ENCODE peak calls at places on chromosomes 1 and 21, in four cellular contexts. J, D, H and T are unnamed samples.
A peak's percentile ranks its signal among the peaks of the same experiment; 100 is the strongest.

GRCh38 chr1:245609354-245609753 is 454.6 kb downstream of the KIF26B start:
- DNase-seq in J (no peak), D (no peak), H (no peak), T (no peak)

GRCh38 chr1:205504311-205505075 is at the start of gene CDK18:
- DNase-seq in J (peak; percentile 44), D (peak; percentile 92), H (no peak), T (peak; percentile 87)

GRCh38 chr1:6438047-6438525 is 13.5 kb downstream of the ESPN start:
- DNase-seq in J (peak; percentile 71), D (no peak), H (peak; percentile 24), T (no peak)

GRCh38 chr1:117735045-117735992 is 129.5 kb downstream of the TENT5C start:
- DNase-seq in J (peak; percentile 53), D (no peak), H (no peak), T (no peak)

GRCh38 chr1:182666736-182667135 is 17.7 kb downstream of the RGS8 start:
- DNase-seq in J (no peak), D (no peak), H (no peak), T (no peak)

GRCh38 chr1:38918568-38918967 is 23.1 kb downstream of the RHBDL2 start:
- DNase-seq in J (no peak), D (no peak), H (no peak), T (no peak)

GRCh38 chr1:222711319-222712252 is 705 bp downstream of the AIDA start:
- DNase-seq in J (peak; percentile 62), D (peak; percentile 73), H (peak; percentile 40), T (peak; percentile 59)

GRCh38 chr1:202046748-202047708 is 36.6 kb downstream of the ELF3 start:
- DNase-seq in J (no peak), D (no peak), H (no peak), T (no peak)

GRCh38 chr1:81617308-81618027 is 183.3 kb upstream of the ADGRL2 start:
- DNase-seq in J (no peak), D (no peak), H (no peak), T (no peak)

GRCh38 chr1:167629681-167630567 is at the start of gene RCSD1:
- DNase-seq in J (peak; percentile 38), D (peak; percentile 64), H (no peak), T (peak; percentile 67)

GRCh38 chr1:159986531-159986930 is 32.5 kb upstream of the SLAMF9 start:
- DNase-seq in J (no peak), D (no peak), H (no peak), T (no peak)

GRCh38 chr1:151716771-151717631 is at the start of gene CELF3:
- DNase-seq in J (peak; percentile 38), D (no peak), H (no peak), T (no peak)

GRCh38 chr1:200625381-200625824 is 4.9 kb upstream of the KIF14 start:
- DNase-seq in J (no peak), D (no peak), H (no peak), T (no peak)

DNA sequence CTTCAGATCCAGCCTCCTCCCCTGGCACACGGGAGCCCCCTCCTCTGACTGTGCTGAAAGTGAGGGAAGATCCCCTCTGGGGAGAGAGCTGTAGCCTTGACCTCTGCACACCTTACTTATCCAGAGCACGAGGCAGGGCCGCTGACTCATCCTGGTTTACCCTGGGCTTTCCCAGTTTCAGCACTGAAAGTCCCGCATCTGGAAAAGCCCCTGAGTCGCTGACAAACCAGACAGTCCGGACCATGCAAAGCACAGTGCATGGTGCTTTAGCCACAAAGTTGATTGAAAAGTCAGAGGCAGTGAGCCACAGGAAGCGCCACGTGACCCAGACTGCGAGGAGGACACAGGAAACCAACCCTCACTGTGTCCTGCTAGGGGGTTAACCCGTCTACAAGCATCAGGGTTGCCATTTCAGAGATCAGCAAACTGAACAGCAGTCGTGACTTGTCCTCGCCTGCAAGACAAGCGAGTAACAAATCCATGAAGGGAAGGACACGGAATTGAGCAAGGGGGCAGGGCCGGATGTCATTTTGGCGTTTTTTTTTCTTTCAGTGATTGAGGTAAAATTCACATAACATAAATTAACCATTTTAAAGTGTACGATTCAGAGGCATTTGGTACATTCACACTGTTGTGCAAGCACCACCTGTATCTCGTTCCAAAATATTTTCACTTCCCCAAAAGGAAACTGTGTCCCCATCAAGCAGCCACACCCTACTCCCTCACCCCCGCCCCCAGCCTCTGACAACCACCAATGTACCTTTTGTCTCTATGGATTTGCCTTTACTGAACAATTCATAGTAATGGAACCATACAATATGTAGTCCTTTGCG is 19.9 kb upstream of the IFNGR2 start:
- DNase-seq in J (peak; percentile 41), D (peak; percentile 88), H (peak; percentile 87), T (peak; percentile 72)
- H3K4me3 ChIP-seq in J (peak overlapping the region; percentile 57), D (no peak overlapping the region), H (no peak overlapping the region), T (peak overlapping the region; percentile 5)

DNA sequence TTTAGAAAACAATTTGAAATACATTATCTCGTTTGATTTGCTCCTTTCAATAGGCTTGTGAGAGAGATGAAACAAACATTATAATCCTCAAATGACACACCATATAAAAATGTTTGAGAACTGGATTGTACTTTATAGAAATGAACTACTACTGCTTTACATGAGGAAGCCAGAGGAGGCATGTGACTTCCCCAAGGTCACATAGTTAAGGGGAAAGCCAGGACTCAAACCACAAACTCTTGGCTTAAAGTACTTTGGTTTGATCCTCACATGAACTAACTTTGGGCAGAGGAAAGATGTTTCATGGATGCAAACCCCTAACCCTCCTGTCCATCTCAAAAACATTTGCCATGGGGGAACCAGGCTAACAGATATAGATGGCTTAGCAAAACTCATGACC is 4.7 kb downstream of the ARHGEF11 start:
- DNase-seq in J (no peak), D (no peak), H (no peak), T (no peak)
- H3K4me3 ChIP-seq in J (no peak overlapping the region), D (no peak overlapping the region), H (no peak overlapping the region), T (no peak overlapping the region)

GRCh38 chr21:29340228-29340627 is 41.5 kb downstream of the BACH1 start:
- DNase-seq in J (no peak), D (no peak), H (no peak), T (no peak)

GRCh38 chr21:29338256-29338655 is 39.5 kb downstream of the BACH1 start:
- DNase-seq in J (no peak), D (no peak), H (no peak), T (no peak)

GRCh38 chr21:29346281-29346680 is 47.6 kb downstream of the BACH1 start:
- DNase-seq in J (no peak), D (no peak), H (no peak), T (peak; percentile 65)

GRCh38 chr21:29343517-29343916 is 44.8 kb downstream of the BACH1 start:
- DNase-seq in J (no peak), D (no peak), H (no peak), T (no peak)

GRCh38 chr21:29342394-29342957 is 43.8 kb downstream of the BACH1 start:
- DNase-seq in J (no peak), D (peak; percentile 70), H (peak; percentile 72), T (peak; percentile 45)
- H3K4me3 ChIP-seq in J (no peak overlapping the region), D (no peak overlapping the region), H (no peak overlapping the region), T (no peak overlapping the region)

GRCh38 chr1:155983191-155984023 is 5.1 kb upstream of the ARHGEF2 start:
- DNase-seq in J (no peak), D (peak; percentile 82), H (peak; percentile 88), T (no peak)
- H3K4me3 ChIP-seq in J (no peak overlapping the region), D (no peak overlapping the region), H (peak overlapping the region; percentile 74), T (no peak overlapping the region)

DNA sequence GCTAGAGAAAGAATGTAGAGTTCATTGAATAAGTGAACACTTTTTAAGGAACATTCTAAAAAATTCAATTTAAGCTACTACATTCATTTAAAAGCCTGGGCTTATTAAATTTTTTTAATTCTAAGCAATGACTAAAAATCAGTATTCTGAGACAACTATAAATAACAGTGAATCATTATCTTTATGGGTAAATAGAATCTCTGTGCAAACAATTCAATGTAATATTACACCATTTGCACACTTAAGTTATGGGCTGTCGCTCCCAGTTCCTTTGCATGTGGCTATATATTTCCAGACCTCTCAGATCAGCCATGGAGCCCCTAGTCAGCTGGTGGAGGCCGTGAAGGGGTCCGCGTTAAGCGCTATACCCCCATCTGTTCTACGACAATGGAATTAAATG is 65.1 kb downstream of the KCNK1 start:
- DNase-seq in J (no peak), D (no peak), H (no peak), T (no peak)
- H3K4me3 ChIP-seq in J (no peak overlapping the region), D (no peak overlapping the region), H (no peak overlapping the region), T (no peak overlapping the region)

GRCh38 chr1:67843335-67843734 is 10.1 kb upstream of the GNG12 start:
- DNase-seq in J (no peak), D (no peak), H (no peak), T (no peak)

GRCh38 chr1:67836769-67837168 is 3.5 kb upstream of the GNG12 start:
- DNase-seq in J (no peak), D (no peak), H (no peak), T (no peak)

GRCh38 chr1:67838180-67838912 is 5.1 kb upstream of the GNG12 start:
- DNase-seq in J (no peak), D (no peak), H (no peak), T (no peak)

GRCh38 chr1:67843746-67844145 is 10.5 kb upstream of the GNG12 start:
- DNase-seq in J (no peak), D (no peak), H (no peak), T (no peak)

GRCh38 chr1:67840449-67840848 is 7.2 kb upstream of the GNG12 start:
- DNase-seq in J (no peak), D (no peak), H (no peak), T (no peak)
- H3K4me3 ChIP-seq in J (no peak overlapping the region), D (no peak overlapping the region), H (no peak overlapping the region), T (no peak overlapping the region)

GRCh38 chr1:2242814-2243725 is 15.0 kb downstream of the SKI start:
- DNase-seq in J (no peak), D (no peak), H (no peak), T (peak; percentile 79)

GRCh38 chr1:2239384-2239985 is 11.4 kb downstream of the SKI start:
- DNase-seq in J (no peak), D (no peak), H (no peak), T (no peak)

GRCh38 chr1:2241820-2242219 is 13.7 kb downstream of the SKI start:
- DNase-seq in J (no peak), D (no peak), H (no peak), T (no peak)

GRCh38 chr1:2238361-2239055 is 10.4 kb downstream of the SKI start:
- DNase-seq in J (no peak), D (no peak), H (no peak), T (peak; percentile 86)

DNA sequence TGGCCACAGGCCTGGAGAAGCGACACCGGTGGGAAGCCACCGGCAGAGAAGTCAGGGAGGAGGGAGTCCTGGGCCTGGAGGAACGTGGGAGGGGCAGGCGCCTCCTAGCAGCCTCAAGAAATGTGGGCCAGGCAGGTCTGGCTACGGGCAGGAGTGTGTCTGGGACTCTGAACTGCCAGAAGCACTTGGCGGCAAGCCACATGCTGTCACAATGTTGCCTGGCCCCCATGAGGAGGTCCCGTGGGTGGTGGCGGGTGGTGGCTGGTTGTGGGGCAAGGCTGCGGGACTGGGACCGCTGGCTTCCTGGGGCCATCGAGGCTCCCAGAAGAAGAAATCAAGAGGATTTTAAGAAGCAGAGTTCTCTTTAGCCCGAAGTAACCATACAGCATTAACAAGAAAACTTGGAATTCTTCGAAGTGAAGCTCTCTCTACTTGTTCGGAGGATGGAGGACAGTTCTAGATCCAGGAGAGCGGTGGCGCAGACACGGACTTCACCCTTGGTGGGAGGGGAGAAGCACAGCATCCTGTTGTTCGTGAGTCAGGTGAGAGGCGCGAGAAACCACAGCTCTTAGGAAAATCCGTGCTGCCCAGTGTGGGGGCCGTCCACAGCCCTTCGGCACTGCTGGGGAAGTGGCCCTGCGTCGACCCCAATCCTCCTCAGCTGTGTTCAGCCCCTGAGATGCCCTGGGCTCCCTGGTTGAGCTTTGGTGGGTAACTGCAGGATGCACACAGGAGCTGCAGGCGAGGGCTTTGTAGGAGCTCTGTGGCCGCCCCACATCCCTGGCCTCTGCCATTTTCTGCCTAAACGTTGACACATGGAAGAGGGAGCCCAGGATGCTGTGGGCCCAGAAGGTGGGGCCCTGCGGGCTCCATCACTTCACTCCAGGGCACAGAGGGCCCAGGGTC is 12.4 kb downstream of the SKI start:
- DNase-seq in J (peak; percentile 37), D (peak; percentile 90), H (no peak), T (peak; percentile 91)
- H3K4me3 ChIP-seq in J (peak overlapping the region; percentile 26), D (no peak overlapping the region), H (no peak overlapping the region), T (no peak overlapping the region)